ENCODE peak calls at places on chromosomes 3 and 15, in five cellular contexts. One of them, this sample, is unnamed. For H3K4me1, the result is how much of the 10 kb centered on the place peaks cover.

GRCh38 chr3:150447084-150447483 is 39.0 kb downstream of the TSC22D2 start:
- DNase-seq in breast epithelium: no peak
- DNase-seq in SK-N-SH: no peak
- DNase-seq in Panc1: no peak
- DNase-seq in GM23338: no peak
- DNase-seq in this sample: no peak

GRCh38 chr15:49372366-49372765 is 50.7 kb upstream of the FGF7 start:
- DNase-seq in SK-N-SH: no peak
- DNase-seq in GM23338: peak
- DNase-seq in Panc1: no peak
- DNase-seq in breast epithelium: no peak
- DNase-seq in this sample: no peak

GRCh38 chr3:80785475-80785874 is 976.0 kb downstream of the GBE1 start:
- DNase-seq in Panc1: no peak
- DNase-seq in GM23338: peak
- DNase-seq in breast epithelium: no peak
- DNase-seq in SK-N-SH: peak
- DNase-seq in this sample: no peak

GRCh38 chr3:171790898-171791694 is 19.2 kb downstream of the PLD1 start:
- DNase-seq in SK-N-SH: no peak
- DNase-seq in GM23338: no peak
- DNase-seq in Panc1: no peak
- DNase-seq in breast epithelium: no peak
- DNase-seq in this sample: no peak

GRCh38 chr3:62201438-62202035 is 171.8 kb downstream of the FEZF2 start:
- DNase-seq in SK-N-SH: peak
- DNase-seq in GM23338: peak
- DNase-seq in breast epithelium: no peak
- DNase-seq in Panc1: peak
- DNase-seq in this sample: no peak

GRCh38 chr3:15610083-15610482 is 8.5 kb downstream of the BTD start:
- DNase-seq in SK-N-SH: no peak
- DNase-seq in GM23338: no peak
- DNase-seq in Panc1: no peak
- DNase-seq in breast epithelium: no peak
- DNase-seq in this sample: no peak

GRCh38 chr15:85757073-85757938 is 37.4 kb downstream of the KLHL25 start:
- DNase-seq in breast epithelium: no peak
- DNase-seq in SK-N-SH: no peak
- DNase-seq in GM23338: no peak
- DNase-seq in Panc1: no peak
- DNase-seq in this sample: no peak

GRCh38 chr15:96053039-96054021 is 277.2 kb upstream of the NR2F2 start:
- DNase-seq in Panc1: no peak
- DNase-seq in GM23338: peak
- DNase-seq in breast epithelium: peak
- DNase-seq in SK-N-SH: peak
- DNase-seq in this sample: peak

GRCh38 chr3:72694398-72694797 is 153.8 kb downstream of the SHQ1 start:
- DNase-seq in Panc1: no peak
- DNase-seq in SK-N-SH: no peak
- DNase-seq in GM23338: no peak
- DNase-seq in breast epithelium: no peak
- DNase-seq in this sample: no peak

GRCh38 chr15:69790632-69791031 is 307.1 kb downstream of the TLE3 start:
- DNase-seq in SK-N-SH: no peak
- DNase-seq in GM23338: no peak
- DNase-seq in Panc1: no peak
- DNase-seq in breast epithelium: no peak
- DNase-seq in this sample: no peak

GRCh38 chr3:2204054-2204453 is 105.4 kb downstream of the CNTN4 start:
- DNase-seq in Panc1: no peak
- DNase-seq in breast epithelium: no peak
- DNase-seq in SK-N-SH: no peak
- DNase-seq in GM23338: no peak
- DNase-seq in this sample: no peak

GRCh38 chr3:33402936-33403335 is 37.3 kb downstream of the UBP1 start:
- DNase-seq in Panc1: no peak
- DNase-seq in GM23338: no peak
- DNase-seq in SK-N-SH: no peak
- DNase-seq in breast epithelium: no peak
- DNase-seq in this sample: no peak

GRCh38 chr3:21185816-21186314 is 565.1 kb downstream of the ZNF385D start:
- DNase-seq in Panc1: no peak
- DNase-seq in SK-N-SH: no peak
- DNase-seq in GM23338: no peak
- DNase-seq in breast epithelium: no peak
- DNase-seq in this sample: no peak

GRCh38 chr3:36729204-36730056 is 34.9 kb downstream of the DCLK3 start:
- DNase-seq in breast epithelium: no peak
- DNase-seq in Panc1: peak
- DNase-seq in SK-N-SH: peak
- DNase-seq in GM23338: peak
- DNase-seq in this sample: no peak

GRCh38 chr15:84961114-84961452 is 20.6 kb upstream of the PDE8A start:
- DNase-seq in GM23338: peak
- DNase-seq in Panc1: no peak
- DNase-seq in breast epithelium: no peak
- DNase-seq in SK-N-SH: no peak
- DNase-seq in this sample: no peak

GRCh38 chr3:41682996-41683395 is 278.9 kb downstream of the ULK4 start:
- DNase-seq in GM23338: no peak
- DNase-seq in Panc1: no peak
- DNase-seq in breast epithelium: no peak
- DNase-seq in SK-N-SH: no peak
- DNase-seq in this sample: no peak

GRCh38 chr3:160973067-160973466 is 132.1 kb downstream of the B3GALNT1 start:
- DNase-seq in Panc1: no peak
- DNase-seq in breast epithelium: no peak
- DNase-seq in SK-N-SH: no peak
- DNase-seq in GM23338: no peak
- DNase-seq in this sample: no peak

GRCh38 chr15:64247906-64248541 is 85.2 kb upstream of the PPIB start:
- DNase-seq in GM23338: peak
- DNase-seq in SK-N-SH: peak
- DNase-seq in Panc1: peak
- DNase-seq in breast epithelium: peak
- DNase-seq in this sample: peak

GRCh38 chr3:144197116-144197515 is 225.5 kb downstream of the DIPK2A start:
- DNase-seq in Panc1: no peak
- DNase-seq in breast epithelium: no peak
- DNase-seq in GM23338: no peak
- DNase-seq in SK-N-SH: no peak
- DNase-seq in this sample: no peak

GRCh38 chr3:123158330-123158729 is 43.4 kb upstream of the SEC22A start:
- DNase-seq in GM23338: no peak
- DNase-seq in Panc1: no peak
- DNase-seq in SK-N-SH: peak
- DNase-seq in breast epithelium: no peak
- DNase-seq in this sample: no peak

GRCh38 chr3:151024339-151024738 is 51.8 kb upstream of the CLRN1 start:
- DNase-seq in SK-N-SH: no peak
- DNase-seq in GM23338: no peak
- DNase-seq in Panc1: no peak
- DNase-seq in breast epithelium: no peak
- DNase-seq in this sample: no peak

GRCh38 chr3:37907371-37907770 is 45.7 kb downstream of the CTDSPL start:
- DNase-seq in Panc1: no peak
- DNase-seq in SK-N-SH: no peak
- DNase-seq in GM23338: no peak
- DNase-seq in breast epithelium: no peak
- DNase-seq in this sample: no peak

GRCh38 chr3:37906734-37907282 is 45.1 kb downstream of the CTDSPL start:
- DNase-seq in SK-N-SH: no peak
- DNase-seq in Panc1: no peak
- DNase-seq in breast epithelium: no peak
- DNase-seq in GM23338: no peak
- DNase-seq in this sample: no peak

GRCh38 chr3:37907906-37908305 is 46.2 kb downstream of the CTDSPL start:
- DNase-seq in breast epithelium: no peak
- DNase-seq in Panc1: no peak
- DNase-seq in GM23338: no peak
- DNase-seq in SK-N-SH: no peak
- DNase-seq in this sample: no peak

GRCh38 chr3:37910666-37911400 is 49.2 kb downstream of the CTDSPL start:
- DNase-seq in SK-N-SH: no peak
- DNase-seq in GM23338: no peak
- DNase-seq in Panc1: no peak
- DNase-seq in breast epithelium: no peak
- DNase-seq in this sample: no peak

DNA sequence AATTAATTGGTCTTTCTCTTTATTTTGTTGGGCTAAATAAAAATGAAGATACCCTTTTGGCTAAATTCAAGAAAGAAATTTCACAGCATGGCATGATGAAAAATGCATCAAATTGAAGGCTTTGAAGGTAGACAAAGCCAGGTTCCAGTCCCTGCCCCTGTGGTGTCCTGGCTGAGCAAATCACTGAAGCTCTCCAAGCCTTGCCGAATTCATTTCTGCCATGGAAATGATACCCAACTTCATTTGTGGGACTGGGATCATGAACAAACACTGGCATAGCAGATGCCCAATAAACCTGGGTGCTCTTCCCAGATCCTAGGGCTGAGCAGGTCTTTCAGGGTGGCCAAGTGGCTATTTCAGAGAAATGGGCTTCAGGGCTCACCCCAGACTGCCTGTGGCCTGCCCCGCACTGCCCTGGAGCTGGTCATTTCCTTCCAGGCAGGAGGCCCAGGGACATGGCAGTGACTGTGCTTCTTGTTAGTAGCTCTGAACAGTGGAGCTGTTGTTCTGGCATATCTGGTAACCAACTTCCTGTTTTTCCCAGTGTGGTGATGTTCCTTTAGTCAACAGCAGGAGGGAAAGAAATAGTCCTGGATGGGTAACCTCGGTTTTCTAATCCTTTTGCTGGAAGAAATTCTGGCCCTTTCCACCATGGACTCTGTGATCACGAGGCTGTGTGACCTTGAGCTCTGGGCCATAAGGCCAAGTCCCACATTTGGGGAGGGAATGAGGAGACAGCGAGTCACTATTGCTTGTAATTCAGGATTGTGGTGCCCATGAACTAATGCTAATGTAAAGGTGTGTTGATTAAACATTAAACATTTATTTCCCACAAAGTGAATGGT is 47.6 kb downstream of the CTDSPL start:
- DNase-seq in Panc1: no peak
- DNase-seq in SK-N-SH: no peak
- DNase-seq in breast epithelium: no peak
- DNase-seq in GM23338: no peak
- DNase-seq in this sample: no peak
- TF ChIP-seq POLR2AphosphoS5 in Panc1: no peak
- TF ChIP-seq POLR2AphosphoS5 in SK-N-SH: no peak
- TF ChIP-seq POLR2AphosphoS5 in breast epithelium: no peak
- TF ChIP-seq POLR2AphosphoS5 in GM23338: no peak
- TF ChIP-seq POLR2AphosphoS5 in this sample: no peak

GRCh38 chr15:56887782-56888127 is 30.7 kb upstream of the TCF12 start:
- DNase-seq in GM23338: no peak
- DNase-seq in Panc1: no peak
- DNase-seq in breast epithelium: no peak
- DNase-seq in SK-N-SH: no peak
- DNase-seq in this sample: no peak

GRCh38 chr15:56890038-56890437 is 28.4 kb upstream of the TCF12 start:
- DNase-seq in breast epithelium: no peak
- DNase-seq in SK-N-SH: no peak
- DNase-seq in GM23338: no peak
- DNase-seq in Panc1: no peak
- DNase-seq in this sample: no peak

GRCh38 chr15:56883088-56883487 is 35.4 kb upstream of the TCF12 start:
- DNase-seq in breast epithelium: no peak
- DNase-seq in GM23338: no peak
- DNase-seq in Panc1: no peak
- DNase-seq in SK-N-SH: no peak
- DNase-seq in this sample: no peak

GRCh38 chr15:56886450-56886856 is 32.0 kb upstream of the TCF12 start:
- DNase-seq in Panc1: no peak
- DNase-seq in SK-N-SH: no peak
- DNase-seq in breast epithelium: no peak
- DNase-seq in GM23338: peak
- DNase-seq in this sample: no peak

DNA sequence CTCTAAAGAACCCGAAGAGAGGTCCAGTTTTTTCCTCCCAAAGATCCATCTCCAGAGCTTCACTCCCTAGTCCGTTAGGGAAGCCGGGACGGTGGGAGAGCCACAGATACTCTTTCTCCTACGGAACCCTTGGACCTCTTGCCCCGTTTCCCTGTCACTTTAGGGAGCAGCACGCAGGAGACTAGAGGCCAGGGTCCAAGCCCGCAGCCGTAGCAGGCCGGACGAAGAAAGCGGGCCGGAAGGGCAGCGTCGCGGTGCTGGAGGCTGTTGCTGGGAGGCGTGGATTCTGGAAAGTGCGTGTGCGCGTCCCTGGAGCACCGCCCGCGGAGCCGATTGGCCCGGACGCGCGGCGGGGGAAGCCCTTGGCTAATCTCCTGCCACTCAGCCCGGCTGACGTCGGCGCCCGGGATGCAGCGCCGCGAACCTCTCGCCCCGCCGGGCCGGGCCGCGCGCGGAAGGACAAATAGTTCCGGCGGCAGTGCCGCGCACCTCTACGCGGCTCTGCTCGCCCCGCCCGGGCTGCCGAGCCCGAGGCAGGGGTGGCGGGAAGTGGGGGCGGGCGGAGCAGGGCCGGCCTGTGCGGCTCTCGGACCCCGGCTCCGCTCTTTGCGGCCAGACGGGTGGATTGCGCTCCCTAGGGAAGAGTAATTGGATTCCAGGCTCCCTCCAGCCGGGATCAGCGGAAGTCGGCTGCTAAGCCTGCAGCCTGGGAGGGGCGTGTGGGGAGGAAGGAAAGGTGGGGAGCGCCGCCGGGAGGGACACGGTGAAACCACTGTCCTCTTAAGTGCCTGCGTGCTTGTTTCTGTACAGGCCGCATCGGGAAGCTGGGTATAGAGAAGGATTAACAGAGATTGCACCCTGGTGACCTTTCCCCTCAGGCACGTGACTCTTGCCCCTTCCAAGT is 31.3 kb upstream of the TCF12 start:
- DNase-seq in SK-N-SH: peak
- DNase-seq in breast epithelium: peak
- DNase-seq in Panc1: peak
- DNase-seq in GM23338: peak
- DNase-seq in this sample: peak
- TF ChIP-seq CTCF in SK-N-SH: peak
- TF ChIP-seq CTCF in breast epithelium: no peak
- TF ChIP-seq CTCF in Panc1: no peak
- TF ChIP-seq CTCF in GM23338: no peak
- TF ChIP-seq CTCF in this sample: no peak

DNA sequence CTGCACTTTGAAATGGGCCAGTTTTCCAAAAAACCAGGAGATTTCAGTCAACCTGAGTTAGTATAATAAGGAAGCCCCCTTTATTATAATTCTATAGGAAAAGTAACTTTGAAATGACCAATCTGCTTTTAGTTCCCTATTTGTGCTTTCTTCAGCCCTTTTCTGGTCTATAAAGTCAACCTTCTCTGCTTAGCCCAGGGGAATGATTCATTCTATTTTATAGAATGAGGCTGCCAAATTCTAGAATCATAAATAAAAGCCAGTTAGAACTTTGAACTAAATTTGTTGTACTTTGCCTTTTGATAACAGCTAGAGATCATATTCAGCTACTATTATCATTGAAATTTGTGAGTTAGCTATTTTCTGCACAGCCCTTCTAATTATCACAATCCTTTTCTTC is 24.7 kb downstream of the CIP2A start:
- DNase-seq in Panc1: no peak
- DNase-seq in SK-N-SH: no peak
- DNase-seq in GM23338: no peak
- DNase-seq in breast epithelium: no peak
- DNase-seq in this sample: no peak
- H3K4me1 ChIP-seq in Panc1: under half
- H3K4me1 ChIP-seq in SK-N-SH: under half
- H3K4me1 ChIP-seq in GM23338: under half
- H3K4me1 ChIP-seq in breast epithelium: under half
- H3K4me1 ChIP-seq in this sample: under half

GRCh38 chr3:12372762-12373280 is 84.0 kb downstream of the PPARG start:
- DNase-seq in GM23338: no peak
- DNase-seq in Panc1: no peak
- DNase-seq in breast epithelium: no peak
- DNase-seq in SK-N-SH: no peak
- DNase-seq in this sample: no peak
- TF ChIP-seq POLR2AphosphoS5 in GM23338: no peak
- TF ChIP-seq POLR2AphosphoS5 in Panc1: no peak
- TF ChIP-seq POLR2AphosphoS5 in breast epithelium: no peak
- TF ChIP-seq POLR2AphosphoS5 in SK-N-SH: no peak
- TF ChIP-seq POLR2AphosphoS5 in this sample: no peak